ENCODE peak calls at places on chromosome 18, in seven cellular contexts. S is tibial nerve; C is aorta; R is CD8-positive, alpha-beta memory T cell; H is SJSA1; Y is CD4-positive, alpha-beta T cell; A is heart left ventricle. D is an unnamed sample.
A peak's percentile ranks its signal among the peaks of the same experiment; 100 is the strongest.

GRCh38 chr18:6714027-6714426 is 15.5 kb upstream of the ARHGAP28 start:
- DNase-seq in R (no peak), A (no peak), S (no peak), Y (no peak), C (no peak), H (no peak), D (no peak)

GRCh38 chr18:79750980-79751571 is 46.7 kb upstream of the KCNG2 start:
- DNase-seq in S (no peak), H (no peak), Y (no peak), R (no peak), C (peak; percentile 43), A (no peak), D (no peak)

GRCh38 chr18:35582899-35583558 is 1.5 kb downstream of the GALNT1 start:
- DNase-seq in A (no peak), R (no peak), Y (no peak), C (no peak), S (no peak), H (peak; percentile 2), D (peak; percentile 7)

GRCh38 chr18:48106976-48107781 is 176.7 kb upstream of the SMAD2 start:
- DNase-seq in R (no peak), A (no peak), H (no peak), C (no peak), S (no peak), Y (no peak), D (no peak)

GRCh38 chr18:36903215-36903928 is 74.4 kb downstream of the KIAA1328 start:
- DNase-seq in Y (no peak), H (no peak), A (no peak), S (no peak), R (no peak), C (no peak), D (no peak)

GRCh38 chr18:49561377-49562193 is at the start of gene LIPG:
- DNase-seq in R (peak; percentile 18), C (peak; percentile 47), A (no peak), H (peak; percentile 40), Y (no peak), S (no peak), D (peak; percentile 91)

GRCh38 chr18:38690626-38691025 is 1125.0 kb upstream of the CELF4 start:
- DNase-seq in A (no peak), C (no peak), Y (no peak), R (no peak), S (no peak), H (no peak), D (no peak)

GRCh38 chr18:76431437-76432273 is 63.4 kb downstream of the ZNF516 start:
- DNase-seq in C (no peak), S (no peak), H (no peak), Y (no peak), R (no peak), A (no peak), D (no peak)

DNA sequence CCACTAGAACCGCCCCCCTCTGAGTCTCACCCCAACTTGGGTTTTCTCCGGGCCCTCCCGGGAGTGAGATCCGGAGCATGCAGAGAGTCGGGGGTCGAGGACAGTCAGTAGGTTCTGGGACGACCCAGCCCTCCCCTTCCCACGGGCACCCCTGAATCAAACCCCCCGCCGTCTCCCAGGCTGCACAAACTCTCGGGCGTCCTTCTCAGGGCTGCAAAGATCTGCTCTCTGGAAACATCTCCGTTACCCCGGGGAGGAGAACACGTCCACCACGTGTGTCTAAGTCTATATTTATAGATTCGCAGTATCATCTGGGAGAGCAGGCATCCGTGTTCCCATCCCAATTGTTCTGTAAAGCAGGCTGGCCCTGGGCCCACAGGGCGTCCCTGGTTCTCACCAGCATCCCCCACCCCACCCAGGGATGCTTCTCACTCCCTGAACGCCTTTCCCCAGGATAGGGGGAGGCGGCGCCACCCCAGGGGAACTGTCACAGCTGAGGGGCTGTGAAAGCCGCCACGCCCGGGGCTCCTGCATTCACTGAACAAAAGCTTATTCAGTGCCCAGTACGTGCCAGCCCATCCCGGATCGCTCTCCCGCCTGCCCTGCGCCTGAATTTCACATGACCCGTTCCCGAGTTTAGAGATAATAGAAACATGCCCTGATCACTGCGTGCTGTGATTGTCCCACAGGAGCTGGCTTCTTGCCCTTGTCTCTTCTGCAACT is 796 bp upstream of the DIPK1C start:
- DNase-seq in H (no peak), A (peak; percentile 59), S (no peak), Y (no peak), R (no peak), C (no peak), D (no peak)
- H3K27ac ChIP-seq in H (no peak overlapping the region), A (peak overlapping the region; percentile 64), S (no peak overlapping the region), Y (no peak overlapping the region), R (no peak overlapping the region), C (no peak overlapping the region), D (no peak overlapping the region)

GRCh38 chr18:519019-519879 is 18.7 kb upstream of the COLEC12 start:
- DNase-seq in C (peak; percentile 76), R (no peak), H (peak; percentile 60), S (no peak), Y (no peak), A (peak; percentile 62), D (no peak)
- H3K27ac ChIP-seq in C (peak overlapping the region; percentile 52), R (peak overlapping the region; percentile 55), H (peak overlapping the region; percentile 48), S (peak overlapping the region; percentile 30), Y (no peak overlapping the region), A (peak overlapping the region; percentile 81), D (no peak overlapping the region)

GRCh38 chr18:3269900-3270299 is 8.0 kb downstream of the MYL12B start:
- DNase-seq in Y (no peak), S (no peak), R (no peak), H (no peak), C (no peak), A (no peak), D (no peak)
- H3K27ac ChIP-seq in Y (no peak overlapping the region), S (no peak overlapping the region), R (no peak overlapping the region), H (no peak overlapping the region), C (no peak overlapping the region), A (peak overlapping the region; percentile 25), D (no peak overlapping the region)

GRCh38 chr18:45324489-45325111 is 290.7 kb upstream of the SLC14A2 start:
- DNase-seq in A (no peak), R (no peak), C (peak; percentile 75), Y (no peak), H (no peak), S (peak; percentile 66), D (no peak)
- H3K27ac ChIP-seq in A (no peak overlapping the region), R (no peak overlapping the region), C (no peak overlapping the region), Y (no peak overlapping the region), H (no peak overlapping the region), S (peak overlapping the region; percentile 36), D (no peak overlapping the region)

GRCh38 chr18:59056706-59057492 is 82.8 kb upstream of the SEC11C start:
- DNase-seq in H (peak; percentile 63), A (peak; percentile 83), S (peak; percentile 33), R (peak; percentile 7), C (peak; percentile 88), Y (no peak), D (peak; percentile 62)
- H3K27ac ChIP-seq in H (no peak overlapping the region), A (no peak overlapping the region), S (no peak overlapping the region), R (no peak overlapping the region), C (no peak overlapping the region), Y (no peak overlapping the region), D (no peak overlapping the region)

DNA sequence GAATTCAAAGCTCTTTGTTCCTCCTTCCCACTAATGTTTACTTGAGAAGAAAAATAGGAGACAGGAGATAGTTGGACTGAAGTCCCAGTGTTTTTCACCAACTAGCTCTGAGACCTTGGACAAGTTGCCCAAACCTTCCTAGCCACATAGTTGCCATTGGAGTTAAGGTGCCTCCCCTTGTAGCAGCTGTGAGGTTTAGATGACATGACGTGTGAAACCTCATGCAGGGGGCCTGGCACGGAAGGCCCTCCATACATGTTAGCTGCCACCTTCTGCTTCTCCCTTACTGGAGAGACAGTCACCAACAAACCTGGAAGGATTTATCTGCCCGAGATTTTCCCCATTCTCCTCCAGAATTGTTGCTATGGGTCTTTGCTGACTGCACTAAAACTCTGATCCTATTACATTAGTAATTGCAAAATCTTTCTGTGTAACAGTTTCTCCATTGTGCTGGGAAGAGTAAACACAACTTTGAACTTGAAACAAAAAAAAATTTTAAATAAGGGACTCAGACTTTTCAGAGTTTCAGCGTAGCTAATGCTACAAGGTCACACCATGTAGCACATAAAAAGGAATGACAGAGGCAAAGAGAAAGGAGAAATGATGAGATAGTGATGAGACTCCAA is 23.8 kb upstream of the CABYR start:
- DNase-seq in R (no peak), H (no peak), A (no peak), C (no peak), Y (no peak), S (no peak), D (no peak)
- H3K27ac ChIP-seq in R (no peak overlapping the region), H (no peak overlapping the region), A (no peak overlapping the region), C (no peak overlapping the region), Y (no peak overlapping the region), S (peak overlapping the region; percentile 38), D (no peak overlapping the region)

GRCh38 chr18:45517181-45517741 is 98.0 kb upstream of the SLC14A2 start:
- DNase-seq in A (peak; percentile 35), Y (no peak), C (peak; percentile 77), S (peak; percentile 64), H (peak; percentile 33), R (no peak), D (no peak)
- H3K27ac ChIP-seq in A (peak overlapping the region; percentile 44), Y (no peak overlapping the region), C (peak overlapping the region; percentile 100), S (peak overlapping the region; percentile 73), H (no peak overlapping the region), R (no peak overlapping the region), D (no peak overlapping the region)

GRCh38 chr18:22348521-22349316 is 69.0 kb downstream of the CTAGE1 start:
- DNase-seq in S (no peak), C (peak; percentile 73), Y (no peak), R (peak; percentile 18), H (peak; percentile 89), A (peak; percentile 80), D (no peak)
- H3K27ac ChIP-seq in S (no peak overlapping the region), C (peak overlapping the region; percentile 99), Y (peak overlapping the region; percentile 29), R (peak overlapping the region; percentile 71), H (peak overlapping the region; percentile 87), A (peak overlapping the region; percentile 88), D (no peak overlapping the region)